ENCODE peak calls at places on chromosome 18, in eight cellular contexts. Z is heart right ventricle, P is tibial nerve, T is iris pigment epithelial cell, C is T-helper 1 cell, S is AG04450, M is NB4, X is AG09309. D is an unnamed sample.

GRCh38 chr18:76458522-76459311 is 36.3 kb downstream of the ZNF516 start:
- DNase-seq in Z (no peak), P (no peak), T (no peak), C (no peak), S (no peak), M (no peak), X (no peak), D (no peak)

GRCh38 chr18:42045346-42045745 is 90.3 kb downstream of the PIK3C3 start:
- DNase-seq in Z (no peak), P (no peak), T (peak; percentile 70), C (no peak), S (no peak), M (no peak), X (no peak), D (no peak)

GRCh38 chr18:61702007-61702406 is 190.8 kb downstream of the RNF152 start:
- DNase-seq in Z (no peak), P (no peak), T (peak; percentile 73), C (no peak), S (no peak), M (no peak), X (peak; percentile 38), D (no peak)

GRCh38 chr18:25726278-25726677 is 364.1 kb downstream of the SS18 start:
- DNase-seq in Z (no peak), P (no peak), T (no peak), C (no peak), S (peak; percentile 8), M (no peak), X (no peak), D (peak; percentile 16)

GRCh38 chr18:35371412-35372195 is 5.5 kb downstream of the ZNF396 start:
- DNase-seq in Z (no peak), P (no peak), T (peak; percentile 76), C (no peak), S (no peak), M (no peak), X (peak; percentile 74), D (no peak)

GRCh38 chr18:76461148-76461547 is 33.9 kb downstream of the ZNF516 start:
- DNase-seq in Z (no peak), P (no peak), T (no peak), C (no peak), S (no peak), M (no peak), X (no peak), D (no peak)

GRCh38 chr18:55054591-55054990 is 95.3 kb upstream of the CCDC68 start:
- DNase-seq in Z (no peak), P (no peak), T (no peak), C (no peak), S (no peak), M (no peak), X (no peak), D (no peak)

GRCh38 chr18:59604877-59605276 is 92.3 kb downstream of the CCBE1 start:
- DNase-seq in Z (no peak), P (no peak), T (no peak), C (no peak), S (no peak), M (no peak), X (no peak), D (no peak)

GRCh38 chr18:45357681-45358470 is 257.4 kb upstream of the SLC14A2 start:
- DNase-seq in Z (no peak), P (no peak), T (no peak), C (no peak), S (no peak), M (no peak), X (no peak), D (no peak)

GRCh38 chr18:79664525-79665125 is 15.0 kb upstream of the CTDP1 start:
- DNase-seq in Z (no peak), P (no peak), T (peak; percentile 82), C (no peak), S (peak; percentile 29), M (no peak), X (peak; percentile 38), D (no peak)

GRCh38 chr18:21991081-21991534 is 178.3 kb upstream of the GATA6 start:
- DNase-seq in Z (no peak), P (no peak), T (no peak), C (no peak), S (no peak), M (no peak), X (no peak), D (no peak)

GRCh38 chr18:2183432-2183831 is 387.9 kb downstream of the METTL4 start:
- DNase-seq in Z (no peak), P (no peak), T (no peak), C (no peak), S (no peak), M (no peak), X (no peak), D (no peak)

GRCh38 chr18:4734903-4735302 is 279.8 kb upstream of the DLGAP1 start:
- DNase-seq in Z (no peak), P (no peak), T (no peak), C (no peak), S (no peak), M (no peak), X (no peak), D (no peak)

D was measured in endothelial cell.